ENCODE peak calls at places on chromosomes 3 and 15, in eight cellular contexts. P, Q, X, I, J, S, O and N are unnamed samples.
A peak's percentile ranks its signal among the peaks of the same experiment; 100 is the strongest.

GRCh38 chr15:62558640-62559039 is 393.6 kb upstream of the C2CD4B start:
- DNase-seq in P (no peak), Q (no peak), X (no peak), I (no peak), J (peak; percentile 14), S (no peak), O (no peak), N (no peak)

GRCh38 chr15:67745059-67745993 is 80.0 kb upstream of the SKOR1 start:
- DNase-seq in P (no peak), Q (no peak), X (no peak), I (no peak), J (peak; percentile 73), S (no peak), O (peak; percentile 12), N (no peak)

GRCh38 chr3:159273608-159274007 is 471.8 kb downstream of the MFSD1 start:
- DNase-seq in P (peak; percentile 56), Q (peak; percentile 11), X (no peak), I (no peak), J (peak; percentile 71), S (no peak), O (no peak), N (no peak)

GRCh38 chr3:6821411-6821810 is 39.5 kb upstream of the GRM7 start:
- DNase-seq in P (no peak), Q (no peak), X (no peak), I (no peak), J (no peak), S (no peak), O (no peak), N (no peak)

GRCh38 chr15:78168591-78168990 is 19.4 kb downstream of the IDH3A start:
- DNase-seq in P (no peak), Q (no peak), X (no peak), I (no peak), J (no peak), S (no peak), O (no peak), N (no peak)

GRCh38 chr3:125213946-125214542 is 1.5 kb upstream of the SLC12A8 start:
- DNase-seq in P (no peak), Q (no peak), X (no peak), I (no peak), J (peak; percentile 88), S (no peak), O (peak; percentile 87), N (no peak)

GRCh38 chr3:56754753-56755365 is 46.9 kb downstream of the ARHGEF3 start:
- DNase-seq in P (no peak), Q (no peak), X (peak; percentile 15), I (no peak), J (no peak), S (no peak), O (no peak), N (no peak)

GRCh38 chr3:71392277-71392676 is 191.3 kb downstream of the FOXP1 start:
- DNase-seq in P (no peak), Q (no peak), X (no peak), I (no peak), J (no peak), S (no peak), O (no peak), N (no peak)